ENCODE peak calls at places on chromosomes 6 and 20, in six cellular contexts. N is stimulated activated naive CD8-positive, alpha-beta T cell treated with anti-CD3 and anti-CD28 coated beads, Interleukin-15, amount 100 ng/mL, for 72 hours; S is ACHN; M is aorta; Y is right atrium auricular region; I is hepatocyte. A is an unnamed sample.

GRCh38 chr20:62787866-62788265 is 8.4 kb upstream of the MRGBP start:
- DNase-seq in I (no peak), Y (no peak), N (no peak), S (no peak), M (no peak), A (no peak)

GRCh38 chr20:63220696-63221399 is 4.9 kb upstream of the YTHDF1 start:
- DNase-seq in S (no peak), Y (no peak), N (no peak), I (no peak), M (no peak), A (no peak)

GRCh38 chr6:20711518-20711917 is 177.3 kb downstream of the CDKAL1 start:
- DNase-seq in M (no peak), S (no peak), I (no peak), N (no peak), Y (no peak), A (no peak)

GRCh38 chr6:49457771-49458170 is 5.3 kb downstream of the MMUT start:
- DNase-seq in M (no peak), I (no peak), S (peak; percentile 10), N (no peak), Y (no peak), A (no peak)

GRCh38 chr6:30557683-30557981 is 537 bp downstream of the PRR3 start:
- DNase-seq in M (no peak), Y (no peak), S (no peak), I (no peak), N (no peak), A (no peak)

GRCh38 chr6:37866590-37867507 is 47.3 kb downstream of the ZFAND3 start:
- DNase-seq in I (no peak), M (no peak), N (no peak), S (no peak), Y (no peak), A (no peak)

GRCh38 chr6:165646484-165646883 is 16.6 kb downstream of the PDE10A start:
- DNase-seq in Y (no peak), N (no peak), M (no peak), S (no peak), I (no peak), A (no peak)

GRCh38 chr20:13259921-13260320 is 38.8 kb downstream of the ISM1 start:
- DNase-seq in I (no peak), M (no peak), Y (no peak), S (no peak), N (no peak), A (no peak)

GRCh38 chr20:4947817-4948559 is 53.3 kb downstream of the SLC23A2 start:
- DNase-seq in S (no peak), Y (no peak), N (no peak), M (no peak), I (no peak), A (no peak)

GRCh38 chr20:58701431-58702160 is 9.0 kb downstream of the NPEPL1 start:
- DNase-seq in M (no peak), S (no peak), I (no peak), N (no peak), Y (no peak), A (no peak)

GRCh38 chr6:33967966-33968724 is 164.3 kb upstream of the MLN start:
- DNase-seq in N (no peak), S (no peak), M (no peak), Y (no peak), I (no peak), A (no peak)

GRCh38 chr6:164532546-164533362 is 776.7 kb downstream of the C6orf118 start:
- DNase-seq in S (no peak), Y (no peak), I (no peak), M (no peak), N (no peak), A (no peak)

GRCh38 chr20:58508762-58509395 is 6.3 kb downstream of the APCDD1L start:
- DNase-seq in M (no peak), S (no peak), I (no peak), Y (no peak), N (no peak), A (no peak)

GRCh38 chr6:119602215-119603178 is 252.9 kb upstream of the MAN1A1 start:
- DNase-seq in M (no peak), I (no peak), Y (no peak), N (no peak), S (no peak), A (no peak)

GRCh38 chr20:15380770-15381169 is 1043.4 kb upstream of the FLRT3 start:
- DNase-seq in S (no peak), M (no peak), Y (no peak), N (no peak), I (no peak), A (no peak)

A was measured in Panc1.